ENCODE peak calls at places on chromosome 19, in seven cellular contexts. One of them, this sample, is unnamed.

GRCh38 chr19:5194641-5195040 is 146.0 kb downstream of the PTPRS start:
- DNase-seq in breast epithelium: no peak
- DNase-seq in uterus: no peak
- DNase-seq in tibial nerve: no peak
- DNase-seq in A549: no peak
- DNase-seq in ovary: no peak
- DNase-seq in IMR-90: no peak
- DNase-seq in this sample: no peak

GRCh38 chr19:39906283-39906682 is 28.2 kb downstream of the FCGBP start:
- DNase-seq in tibial nerve: no peak
- DNase-seq in IMR-90: no peak
- DNase-seq in ovary: no peak
- DNase-seq in A549: no peak
- DNase-seq in uterus: no peak
- DNase-seq in breast epithelium: no peak
- DNase-seq in this sample: peak; percentile 60

GRCh38 chr19:40530091-40530901 is 46.4 kb upstream of the SHKBP1 start:
- DNase-seq in ovary: peak; percentile 67
- DNase-seq in uterus: no peak
- DNase-seq in IMR-90: no peak
- DNase-seq in A549: no peak
- DNase-seq in breast epithelium: no peak
- DNase-seq in tibial nerve: no peak
- DNase-seq in this sample: no peak

GRCh38 chr19:11482384-11483050 is 1.7 kb upstream of the ELAVL3 start:
- DNase-seq in A549: peak; percentile 84
- DNase-seq in uterus: peak; percentile 62
- DNase-seq in ovary: peak; percentile 78
- DNase-seq in breast epithelium: peak; percentile 67
- DNase-seq in tibial nerve: peak; percentile 71
- DNase-seq in IMR-90: peak; percentile 72
- DNase-seq in this sample: peak; percentile 71

GRCh38 chr19:14127929-14128509 is 8.4 kb downstream of the ASF1B start:
- DNase-seq in ovary: no peak
- DNase-seq in A549: no peak
- DNase-seq in uterus: no peak
- DNase-seq in tibial nerve: no peak
- DNase-seq in IMR-90: no peak
- DNase-seq in breast epithelium: no peak
- DNase-seq in this sample: no peak

GRCh38 chr19:18995804-18996241 is 37.5 kb downstream of the SUGP2 start:
- DNase-seq in uterus: no peak
- DNase-seq in IMR-90: peak; percentile 96
- DNase-seq in breast epithelium: no peak
- DNase-seq in tibial nerve: no peak
- DNase-seq in A549: peak; percentile 64
- DNase-seq in ovary: peak; percentile 50
- DNase-seq in this sample: no peak

GRCh38 chr19:5132698-5133651 is 164.1 kb downstream of the KDM4B start:
- DNase-seq in uterus: no peak
- DNase-seq in tibial nerve: no peak
- DNase-seq in ovary: no peak
- DNase-seq in IMR-90: no peak
- DNase-seq in A549: no peak
- DNase-seq in breast epithelium: no peak
- DNase-seq in this sample: no peak

GRCh38 chr19:35545855-35546381 is 492 bp downstream of the TMEM147 start:
- DNase-seq in tibial nerve: no peak
- DNase-seq in uterus: no peak
- DNase-seq in A549: peak; percentile 58
- DNase-seq in breast epithelium: no peak
- DNase-seq in IMR-90: no peak
- DNase-seq in ovary: peak; percentile 60
- DNase-seq in this sample: no peak

GRCh38 chr19:54047626-54048025 is 16.1 kb downstream of the VSTM1 start:
- DNase-seq in uterus: no peak
- DNase-seq in ovary: no peak
- DNase-seq in IMR-90: no peak
- DNase-seq in tibial nerve: no peak
- DNase-seq in breast epithelium: no peak
- DNase-seq in A549: no peak
- DNase-seq in this sample: no peak

GRCh38 chr19:4635763-4636135 is 3.6 kb upstream of the TNFAIP8L1 start:
- DNase-seq in ovary: peak; percentile 43
- DNase-seq in uterus: no peak
- DNase-seq in tibial nerve: no peak
- DNase-seq in IMR-90: no peak
- DNase-seq in A549: no peak
- DNase-seq in breast epithelium: no peak
- DNase-seq in this sample: no peak

GRCh38 chr19:17946965-17947784 is 14.4 kb downstream of the CCDC124 start:
- DNase-seq in ovary: peak; percentile 27
- DNase-seq in IMR-90: no peak
- DNase-seq in uterus: no peak
- DNase-seq in tibial nerve: no peak
- DNase-seq in A549: peak; percentile 32
- DNase-seq in breast epithelium: no peak
- DNase-seq in this sample: no peak

GRCh38 chr19:8585894-8586750 is 8.9 kb upstream of the MYO1F start:
- DNase-seq in uterus: no peak
- DNase-seq in breast epithelium: no peak
- DNase-seq in IMR-90: no peak
- DNase-seq in tibial nerve: no peak
- DNase-seq in ovary: no peak
- DNase-seq in A549: peak; percentile 61
- DNase-seq in this sample: no peak

GRCh38 chr19:51325161-51325979 is 13.9 kb downstream of the IGLON5 start:
- DNase-seq in A549: no peak
- DNase-seq in tibial nerve: no peak
- DNase-seq in uterus: no peak
- DNase-seq in IMR-90: no peak
- DNase-seq in breast epithelium: no peak
- DNase-seq in ovary: no peak
- DNase-seq in this sample: no peak

GRCh38 chr19:14479985-14480694 is 5.0 kb upstream of the PTGER1 start:
- DNase-seq in IMR-90: peak; percentile 20
- DNase-seq in A549: peak; percentile 63
- DNase-seq in ovary: no peak
- DNase-seq in tibial nerve: no peak
- DNase-seq in uterus: no peak
- DNase-seq in breast epithelium: no peak
- DNase-seq in this sample: no peak

GRCh38 chr19:7910321-7911161 is 4.1 kb upstream of the TGFBR3L start:
- DNase-seq in ovary: peak; percentile 30
- DNase-seq in tibial nerve: no peak
- DNase-seq in breast epithelium: no peak
- DNase-seq in IMR-90: no peak
- DNase-seq in A549: no peak
- DNase-seq in uterus: peak; percentile 17
- DNase-seq in this sample: no peak

GRCh38 chr19:40740747-40741146 is 9.5 kb downstream of the ACTMAP start:
- DNase-seq in uterus: no peak
- DNase-seq in breast epithelium: no peak
- DNase-seq in A549: no peak
- DNase-seq in ovary: no peak
- DNase-seq in IMR-90: no peak
- DNase-seq in tibial nerve: peak; percentile 81
- DNase-seq in this sample: peak; percentile 96

GRCh38 chr19:19410553-19411550 is 5.4 kb downstream of the GATAD2A start:
- DNase-seq in IMR-90: no peak
- DNase-seq in ovary: no peak
- DNase-seq in A549: no peak
- DNase-seq in tibial nerve: no peak
- DNase-seq in uterus: no peak
- DNase-seq in breast epithelium: no peak
- DNase-seq in this sample: no peak

GRCh38 chr19:13056052-13056660 is 46.5 kb downstream of the LYL1 start:
- DNase-seq in breast epithelium: no peak
- DNase-seq in tibial nerve: peak; percentile 53
- DNase-seq in ovary: peak; percentile 71
- DNase-seq in IMR-90: peak; percentile 71
- DNase-seq in A549: no peak
- DNase-seq in uterus: peak; percentile 86
- DNase-seq in this sample: peak; percentile 79

GRCh38 chr19:46633130-46633529 is 2.9 kb downstream of the GNG8 start:
- DNase-seq in ovary: no peak
- DNase-seq in uterus: no peak
- DNase-seq in breast epithelium: no peak
- DNase-seq in A549: no peak
- DNase-seq in tibial nerve: no peak
- DNase-seq in IMR-90: no peak
- DNase-seq in this sample: no peak

GRCh38 chr19:35295792-35296462 is 4.0 kb downstream of the MAG start:
- DNase-seq in uterus: no peak
- DNase-seq in IMR-90: no peak
- DNase-seq in ovary: no peak
- DNase-seq in tibial nerve: no peak
- DNase-seq in A549: no peak
- DNase-seq in breast epithelium: no peak
- DNase-seq in this sample: no peak

GRCh38 chr19:18496167-18496979 is 25.5 kb downstream of the ELL start:
- DNase-seq in uterus: no peak
- DNase-seq in tibial nerve: no peak
- DNase-seq in A549: peak; percentile 28
- DNase-seq in IMR-90: peak; percentile 80
- DNase-seq in breast epithelium: no peak
- DNase-seq in ovary: no peak
- DNase-seq in this sample: no peak

GRCh38 chr19:30391554-30392551 is 19.7 kb downstream of the ZNF536 start:
- DNase-seq in tibial nerve: no peak
- DNase-seq in IMR-90: no peak
- DNase-seq in ovary: no peak
- DNase-seq in uterus: no peak
- DNase-seq in breast epithelium: no peak
- DNase-seq in A549: no peak
- DNase-seq in this sample: no peak

GRCh38 chr19:31402529-31402928 is 53.3 kb upstream of the TSHZ3 start:
- DNase-seq in tibial nerve: no peak
- DNase-seq in breast epithelium: no peak
- DNase-seq in uterus: no peak
- DNase-seq in A549: no peak
- DNase-seq in IMR-90: no peak
- DNase-seq in ovary: no peak
- DNase-seq in this sample: no peak
- TF ChIP-seq CTCF in tibial nerve: no peak
- TF ChIP-seq CTCF in breast epithelium: no peak
- TF ChIP-seq CTCF in uterus: no peak
- TF ChIP-seq CTCF in A549: no peak
- TF ChIP-seq CTCF in IMR-90: no peak
- TF ChIP-seq CTCF in ovary: no peak
- TF ChIP-seq CTCF in this sample: no peak

DNA sequence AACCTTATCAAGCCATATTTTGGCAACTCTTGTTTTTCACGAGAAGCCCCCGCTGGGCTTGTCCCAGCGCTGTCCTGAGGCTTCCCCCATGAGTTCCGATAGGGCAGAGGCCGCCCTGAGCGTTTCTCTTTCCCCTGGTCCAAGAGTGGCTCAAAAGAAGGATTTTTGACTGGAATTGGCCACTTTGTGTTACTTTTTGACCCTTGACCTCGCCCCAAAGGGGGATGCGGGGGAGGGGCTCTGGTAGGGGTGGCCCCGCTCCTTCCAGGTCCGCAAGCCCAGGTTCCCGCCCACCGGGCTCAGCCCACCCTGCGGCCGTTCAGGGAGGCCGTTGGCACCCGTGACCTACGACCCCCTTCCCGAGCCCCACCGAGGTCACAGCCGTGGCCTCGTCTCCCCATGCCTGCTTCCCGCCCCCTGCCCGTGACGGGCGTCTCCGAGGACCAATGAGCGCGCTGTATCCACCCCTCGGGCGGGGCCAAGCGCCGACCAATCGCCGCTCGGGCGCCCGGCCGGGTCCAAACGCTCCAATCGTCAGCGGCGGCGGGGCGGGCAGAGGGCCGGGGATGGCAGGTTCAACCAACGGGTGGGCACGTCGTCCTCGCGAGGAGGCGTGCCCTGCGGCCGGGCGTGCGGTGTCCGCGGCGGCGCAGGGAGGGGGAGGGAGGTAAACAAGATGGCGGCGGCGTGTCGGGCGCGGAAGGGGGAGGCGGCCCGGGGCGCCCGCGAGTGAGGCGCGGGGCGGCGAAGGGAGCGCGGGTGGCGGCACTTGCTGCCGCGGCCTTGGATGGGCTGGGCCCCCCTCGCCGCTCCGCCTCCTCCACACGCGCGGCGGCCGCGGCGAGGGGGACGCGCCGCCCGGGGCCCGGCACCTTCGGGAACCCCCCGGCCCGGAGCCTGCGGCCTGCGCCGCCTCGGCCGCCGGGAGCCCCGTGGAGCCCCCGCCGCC is at the start of gene STK11:
- DNase-seq in A549: peak; percentile 95
- DNase-seq in uterus: peak; percentile 98
- DNase-seq in breast epithelium: peak; percentile 99
- DNase-seq in ovary: peak; percentile 100
- DNase-seq in tibial nerve: peak; percentile 98
- DNase-seq in IMR-90: peak; percentile 94
- DNase-seq in this sample: peak; percentile 100
- TF ChIP-seq POLR2A in A549: peak; percentile 20
- TF ChIP-seq POLR2A in uterus: peak; percentile 82
- TF ChIP-seq POLR2A in breast epithelium: peak; percentile 51
- TF ChIP-seq POLR2A in ovary: peak; percentile 68
- TF ChIP-seq POLR2A in tibial nerve: peak; percentile 59
- TF ChIP-seq POLR2A in IMR-90: peak; percentile 74
- TF ChIP-seq POLR2A in this sample: no peak

GRCh38 chr19:45489216-45489855 is 7.5 kb downstream of the RTN2 start:
- DNase-seq in breast epithelium: no peak
- DNase-seq in uterus: no peak
- DNase-seq in IMR-90: no peak
- DNase-seq in tibial nerve: no peak
- DNase-seq in A549: no peak
- DNase-seq in ovary: no peak
- DNase-seq in this sample: no peak
- H3K4me3 ChIP-seq in breast epithelium: no peak overlapping the region
- H3K4me3 ChIP-seq in uterus: no peak overlapping the region
- H3K4me3 ChIP-seq in IMR-90: no peak overlapping the region
- H3K4me3 ChIP-seq in tibial nerve: no peak overlapping the region
- H3K4me3 ChIP-seq in A549: no peak overlapping the region
- H3K4me3 ChIP-seq in ovary: no peak overlapping the region
- H3K4me3 ChIP-seq in this sample: no peak overlapping the region

GRCh38 chr19:52464798-52465470 is 11.6 kb downstream of the ZNF578 start:
- DNase-seq in IMR-90: no peak
- DNase-seq in uterus: no peak
- DNase-seq in breast epithelium: no peak
- DNase-seq in A549: peak; percentile 24
- DNase-seq in ovary: no peak
- DNase-seq in tibial nerve: no peak
- DNase-seq in this sample: no peak
- TF ChIP-seq CTCF in IMR-90: no peak
- TF ChIP-seq CTCF in uterus: no peak
- TF ChIP-seq CTCF in breast epithelium: no peak
- TF ChIP-seq CTCF in A549: no peak
- TF ChIP-seq CTCF in ovary: no peak
- TF ChIP-seq CTCF in tibial nerve: no peak
- TF ChIP-seq CTCF in this sample: no peak

This sample was measured in lower leg skin.